ENCODE peak calls at places on chromosomes 3 and 15, in eight cellular contexts. A is stimulated activated naive CD4-positive, alpha-beta T cell; O is stimulated activated CD4-positive, alpha-beta T cell treated with anti-CD3 and anti-CD28 coated beads, Interleukin-4, amount 100 ng/mL, for 4 hours; M is bronchial epithelial cell; F is HCEC 1CT; Y is non-pigmented ciliary epithelial cell; H is immature natural killer cell; X is ELF-1. L is an unnamed sample.
A peak's percentile ranks its signal among the peaks of the same experiment; 100 is the strongest.

GRCh38 chr3:151918253-151919029 is 45.0 kb downstream of the SUCNR1 start:
- DNase-seq in A (no peak), O (no peak), M (peak; percentile 73), F (peak; percentile 65), Y (no peak), H (peak; percentile 40), X (no peak), L (peak; percentile 40)

GRCh38 chr3:152039887-152040286 is 166.4 kb downstream of the SUCNR1 start:
- DNase-seq in A (no peak), O (no peak), M (no peak), F (no peak), Y (no peak), H (no peak), X (no peak), L (no peak)

GRCh38 chr3:148583793-148584192 is 113.9 kb upstream of the AGTR1 start:
- DNase-seq in A (no peak), O (no peak), M (no peak), F (no peak), Y (no peak), H (no peak), X (no peak), L (no peak)

GRCh38 chr3:171343688-171344087 is 116.5 kb downstream of the TNIK start:
- DNase-seq in A (no peak), O (no peak), M (no peak), F (no peak), Y (no peak), H (no peak), X (no peak), L (no peak)

GRCh38 chr3:165194477-165195135 is 1.6 kb downstream of the SLITRK3 start:
- DNase-seq in A (no peak), O (no peak), M (no peak), F (no peak), Y (no peak), H (no peak), X (peak; percentile 8), L (peak; percentile 24)

GRCh38 chr3:100471436-100471835 is 21.0 kb upstream of the TMEM45A start:
- DNase-seq in A (no peak), O (no peak), M (no peak), F (no peak), Y (no peak), H (no peak), X (no peak), L (no peak)

GRCh38 chr15:68389041-68389930 is 42.7 kb downstream of the ITGA11 start:
- DNase-seq in A (no peak), O (no peak), M (no peak), F (no peak), Y (no peak), H (no peak), X (no peak), L (no peak)

GRCh38 chr15:56640127-56640526 is 93.2 kb downstream of the ZNF280D start:
- DNase-seq in A (no peak), O (no peak), M (no peak), F (no peak), Y (no peak), H (no peak), X (no peak), L (no peak)

GRCh38 chr3:71874618-71875017 is 89.7 kb upstream of the PROK2 start:
- DNase-seq in A (no peak), O (no peak), M (no peak), F (no peak), Y (no peak), H (no peak), X (no peak), L (no peak)

GRCh38 chr3:45031531-45031930 is 5.4 kb downstream of the CLEC3B start:
- DNase-seq in A (no peak), O (no peak), M (no peak), F (no peak), Y (no peak), H (no peak), X (no peak), L (no peak)

GRCh38 chr3:185561374-185561943 is 9.1 kb upstream of the LIPH start:
- DNase-seq in A (no peak), O (no peak), M (no peak), F (no peak), Y (no peak), H (peak; percentile 14), X (no peak), L (no peak)

GRCh38 chr3:69248394-69248793 is 126.0 kb upstream of the LMOD3 start:
- DNase-seq in A (no peak), O (no peak), M (no peak), F (no peak), Y (no peak), H (no peak), X (no peak), L (no peak)

GRCh38 chr3:178847170-178847569 is 224.4 kb downstream of the ZMAT3 start:
- DNase-seq in A (no peak), O (no peak), M (no peak), F (no peak), Y (no peak), H (no peak), X (no peak), L (no peak)

GRCh38 chr15:85533949-85534543 is 153.6 kb downstream of the AKAP13 start:
- DNase-seq in A (no peak), O (no peak), M (no peak), F (no peak), Y (no peak), H (peak; percentile 28), X (no peak), L (no peak)

GRCh38 chr3:195847061-195847950 is 35.6 kb upstream of the MUC4 start:
- DNase-seq in A (no peak), O (no peak), M (no peak), F (peak; percentile 68), Y (peak; percentile 36), H (no peak), X (no peak), L (no peak)

GRCh38 chr3:130576571-130577266 is 59.7 kb downstream of the COL6A6 start:
- DNase-seq in A (no peak), O (no peak), M (no peak), F (no peak), Y (peak; percentile 64), H (no peak), X (no peak), L (no peak)

GRCh38 chr3:181358060-181358459 is 353.7 kb upstream of the SOX2 start:
- DNase-seq in A (no peak), O (no peak), M (peak; percentile 15), F (no peak), Y (no peak), H (no peak), X (no peak), L (no peak)

L was measured in NCI-H1092 treated with DMSO at 0.1 percent for 48 hours.